ENCODE peak calls at places on chromosomes 6 and 20, in four cellular contexts. One of them, this sample, is unnamed.

GRCh38 chr6:109166643-109167042 is 71.3 kb downstream of the CEP57L1 start:
- DNase-seq in naive thymus-derived CD4-positive, alpha-beta T cell: no peak
- DNase-seq in NCI-H2107: no peak
- DNase-seq in GM20000: no peak
- DNase-seq in this sample: no peak

GRCh38 chr20:61557603-61558002 is 305.5 kb downstream of the CDH4 start:
- DNase-seq in naive thymus-derived CD4-positive, alpha-beta T cell: no peak
- DNase-seq in NCI-H2107: no peak
- DNase-seq in GM20000: no peak
- DNase-seq in this sample: no peak

GRCh38 chr20:44752099-44752931 is 6.7 kb downstream of the KCNK15 start:
- DNase-seq in naive thymus-derived CD4-positive, alpha-beta T cell: no peak
- DNase-seq in NCI-H2107: no peak
- DNase-seq in GM20000: no peak
- DNase-seq in this sample: no peak

GRCh38 chr20:19492116-19492515 is 265.9 kb upstream of the RIN2 start:
- DNase-seq in naive thymus-derived CD4-positive, alpha-beta T cell: no peak
- DNase-seq in NCI-H2107: no peak
- DNase-seq in GM20000: no peak
- DNase-seq in this sample: no peak

GRCh38 chr6:113318553-113318952 is 538.6 kb upstream of the MARCKS start:
- DNase-seq in naive thymus-derived CD4-positive, alpha-beta T cell: no peak
- DNase-seq in NCI-H2107: no peak
- DNase-seq in GM20000: no peak
- DNase-seq in this sample: no peak

GRCh38 chr6:2162089-2162465 is 83.3 kb downstream of the GMDS start:
- DNase-seq in naive thymus-derived CD4-positive, alpha-beta T cell: no peak
- DNase-seq in NCI-H2107: no peak
- DNase-seq in GM20000: no peak
- DNase-seq in this sample: no peak

GRCh38 chr20:46089076-46089337 is 755 bp downstream of the NCOA5 start:
- DNase-seq in naive thymus-derived CD4-positive, alpha-beta T cell: no peak
- DNase-seq in NCI-H2107: no peak
- DNase-seq in GM20000: no peak
- DNase-seq in this sample: no peak

GRCh38 chr6:35213824-35214756 is at the start of gene SCUBE3:
- DNase-seq in naive thymus-derived CD4-positive, alpha-beta T cell: no peak
- DNase-seq in NCI-H2107: no peak
- DNase-seq in GM20000: peak; percentile 85
- DNase-seq in this sample: no peak

GRCh38 chr20:37315293-37316110 is 26.0 kb downstream of the MANBAL start:
- DNase-seq in naive thymus-derived CD4-positive, alpha-beta T cell: no peak
- DNase-seq in NCI-H2107: no peak
- DNase-seq in GM20000: peak; percentile 43
- DNase-seq in this sample: peak; percentile 10

GRCh38 chr6:85460951-85461805 is 11.3 kb downstream of the NT5E start:
- DNase-seq in naive thymus-derived CD4-positive, alpha-beta T cell: no peak
- DNase-seq in NCI-H2107: no peak
- DNase-seq in GM20000: peak; percentile 60
- DNase-seq in this sample: peak; percentile 77

GRCh38 chr6:43825187-43826115 is 55.4 kb downstream of the VEGFA start:
- DNase-seq in naive thymus-derived CD4-positive, alpha-beta T cell: no peak
- DNase-seq in NCI-H2107: no peak
- DNase-seq in GM20000: no peak
- DNase-seq in this sample: no peak

GRCh38 chr20:44720617-44720993 is 5.4 kb downstream of the CCN5 start:
- DNase-seq in naive thymus-derived CD4-positive, alpha-beta T cell: no peak
- DNase-seq in NCI-H2107: no peak
- DNase-seq in GM20000: no peak
- DNase-seq in this sample: no peak

GRCh38 chr6:130366011-130366963 is at the start of gene TMEM200A:
- DNase-seq in naive thymus-derived CD4-positive, alpha-beta T cell: no peak
- DNase-seq in NCI-H2107: no peak
- DNase-seq in GM20000: peak; percentile 42
- DNase-seq in this sample: no peak

GRCh38 chr20:53869466-53870258 is 200.7 kb downstream of the BCAS1 start:
- DNase-seq in naive thymus-derived CD4-positive, alpha-beta T cell: peak; percentile 73
- DNase-seq in NCI-H2107: peak; percentile 86
- DNase-seq in GM20000: peak; percentile 57
- DNase-seq in this sample: peak; percentile 71

GRCh38 chr6:121694389-121695185 is 259.1 kb downstream of the GJA1 start:
- DNase-seq in naive thymus-derived CD4-positive, alpha-beta T cell: no peak
- DNase-seq in NCI-H2107: no peak
- DNase-seq in GM20000: no peak
- DNase-seq in this sample: no peak

GRCh38 chr6:82040405-82041221 is 206.9 kb downstream of the IBTK start:
- DNase-seq in naive thymus-derived CD4-positive, alpha-beta T cell: no peak
- DNase-seq in NCI-H2107: no peak
- DNase-seq in GM20000: peak; percentile 9
- DNase-seq in this sample: no peak

GRCh38 chr6:132712366-132712765 is 1.5 kb downstream of the VNN1 start:
- DNase-seq in naive thymus-derived CD4-positive, alpha-beta T cell: no peak
- DNase-seq in NCI-H2107: no peak
- DNase-seq in GM20000: no peak
- DNase-seq in this sample: no peak

GRCh38 chr6:3176562-3177355 is 19.4 kb upstream of the TUBB2A start:
- DNase-seq in naive thymus-derived CD4-positive, alpha-beta T cell: no peak
- DNase-seq in NCI-H2107: no peak
- DNase-seq in GM20000: no peak
- DNase-seq in this sample: no peak

GRCh38 chr6:131681585-131681984 is 19.6 kb downstream of the OR2A4 start:
- DNase-seq in naive thymus-derived CD4-positive, alpha-beta T cell: no peak
- DNase-seq in NCI-H2107: no peak
- DNase-seq in GM20000: no peak
- DNase-seq in this sample: no peak

GRCh38 chr6:21874372-21874771 is 280.8 kb downstream of the SOX4 start:
- DNase-seq in naive thymus-derived CD4-positive, alpha-beta T cell: no peak
- DNase-seq in NCI-H2107: no peak
- DNase-seq in GM20000: no peak
- DNase-seq in this sample: no peak

GRCh38 chr6:27422651-27423332 is 34.2 kb downstream of the ZNF391 start:
- DNase-seq in naive thymus-derived CD4-positive, alpha-beta T cell: no peak
- DNase-seq in NCI-H2107: no peak
- DNase-seq in GM20000: no peak
- DNase-seq in this sample: no peak

GRCh38 chr6:47715782-47716181 is 17.4 kb downstream of the ADGRF4 start:
- DNase-seq in naive thymus-derived CD4-positive, alpha-beta T cell: no peak
- DNase-seq in NCI-H2107: no peak
- DNase-seq in GM20000: peak; percentile 10
- DNase-seq in this sample: no peak

GRCh38 chr6:90993771-90994170 is 406.9 kb upstream of the MAP3K7 start:
- DNase-seq in naive thymus-derived CD4-positive, alpha-beta T cell: no peak
- DNase-seq in NCI-H2107: no peak
- DNase-seq in GM20000: no peak
- DNase-seq in this sample: no peak